ENCODE peak calls at places on chromosomes 5 and 9, in nine cellular contexts. I is stimulated activated CD4-positive, alpha-beta T cell treated with anti-CD3 and anti-CD28 coated beads, TNF-alpha, amount 100 ng/mL, for 1 hour; X is choroid plexus epithelial cell; F is HFFc6; L is naive thymus-derived CD8-positive, alpha-beta T cell; B is GM03348; A is Peyer's patch; V is WERI-Rb-1; D is neural progenitor cell. S is an unnamed sample.

GRCh38 chr9:134206317-134207300 is 42.2 kb upstream of the RNU6ATAC start:
- DNase-seq in I (no peak), X (no peak), F (no peak), L (no peak), B (no peak), A (no peak), V (no peak), D (no peak), S (no peak)

GRCh38 chr5:59517926-59518585 is 375.5 kb downstream of the PDE4D start:
- DNase-seq in I (no peak), X (peak), F (peak), L (no peak), B (peak), A (no peak), V (no peak), D (no peak), S (no peak)

GRCh38 chr9:106310782-106311181 is 552.2 kb upstream of the ZNF462 start:
- DNase-seq in I (no peak), X (no peak), F (no peak), L (no peak), B (no peak), A (no peak), V (no peak), D (no peak), S (no peak)

GRCh38 chr5:172636279-172637050 is 4.6 kb upstream of the NEURL1B start:
- DNase-seq in I (no peak), X (no peak), F (no peak), L (no peak), B (no peak), A (no peak), V (no peak), D (no peak), S (no peak)

GRCh38 chr5:107135391-107135790 is 535.3 kb downstream of the EFNA5 start:
- DNase-seq in I (no peak), X (peak), F (no peak), L (no peak), B (no peak), A (no peak), V (no peak), D (no peak), S (no peak)

GRCh38 chr9:96859461-96860198 is 5.3 kb upstream of the ZNF782 start:
- DNase-seq in I (no peak), X (peak), F (peak), L (no peak), B (no peak), A (no peak), V (peak), D (peak), S (no peak)

GRCh38 chr5:88674262-88675158 is 208.5 kb downstream of the MEF2C start:
- DNase-seq in I (no peak), X (no peak), F (no peak), L (peak), B (peak), A (no peak), V (peak), D (peak), S (no peak)

GRCh38 chr5:78647411-78647818 is 1.2 kb downstream of the LHFPL2 start:
- DNase-seq in I (no peak), X (peak), F (peak), L (no peak), B (peak), A (peak), V (no peak), D (peak), S (peak)

GRCh38 chr5:176180339-176180738 is 57.9 kb upstream of the SIMC1 start:
- DNase-seq in I (no peak), X (no peak), F (peak), L (no peak), B (peak), A (no peak), V (no peak), D (no peak), S (no peak)

GRCh38 chr9:137169764-137170460 is at the start of gene LRRC26:
- DNase-seq in I (no peak), X (no peak), F (no peak), L (no peak), B (no peak), A (no peak), V (no peak), D (no peak), S (peak)

GRCh38 chr5:176675676-176676360 is 28.5 kb downstream of the TSPAN17 start:
- DNase-seq in I (no peak), X (peak), F (peak), L (no peak), B (no peak), A (no peak), V (peak), D (peak), S (no peak)

GRCh38 chr5:37665889-37666288 is 174.0 kb downstream of the GDNF start:
- DNase-seq in I (no peak), X (no peak), F (no peak), L (no peak), B (peak), A (no peak), V (no peak), D (no peak), S (peak)

S was measured in transverse colon.